ENCODE peak calls at places on chromosomes 16 and 17, in nine cellular contexts. N, Z, R, J, W, M, K, L and H are unnamed samples.
A peak's percentile ranks its signal among the peaks of the same experiment; 100 is the strongest.

GRCh38 chr17:75617218-75617617 is 16.0 kb upstream of the SMIM5 start:
- DNase-seq in M (no peak), R (no peak), N (no peak), W (no peak), L (no peak), Z (peak; percentile 90), J (no peak), K (no peak), H (no peak)

GRCh38 chr17:81026266-81027036 is 8.5 kb upstream of the BAIAP2 start:
- DNase-seq in J (no peak), L (no peak), N (no peak), R (no peak), M (no peak), Z (peak; percentile 45), K (no peak), W (no peak), H (no peak)

GRCh38 chr17:41492771-41493170 is 3.1 kb upstream of the KRT36 start:
- DNase-seq in M (no peak), N (no peak), K (no peak), L (no peak), J (no peak), R (no peak), W (no peak), Z (no peak), H (no peak)

GRCh38 chr17:48756816-48757215 is 28.3 kb upstream of the HOXB13 start:
- DNase-seq in N (no peak), M (no peak), W (no peak), K (no peak), L (no peak), J (no peak), Z (no peak), R (no peak), H (no peak)

GRCh38 chr17:27462149-27462548 is 5.9 kb downstream of the KSR1 start:
- DNase-seq in J (no peak), R (no peak), N (no peak), W (no peak), Z (no peak), K (no peak), M (no peak), L (no peak), H (no peak)

GRCh38 chr17:48054238-48055185 is 6.4 kb downstream of the NFE2L1 start:
- DNase-seq in L (peak; percentile 86), R (peak; percentile 90), J (no peak), M (peak; percentile 100), N (peak; percentile 53), W (no peak), K (peak; percentile 99), Z (peak; percentile 60), H (peak; percentile 62)

GRCh38 chr17:72151565-72152391 is 31.0 kb downstream of the SOX9 start:
- DNase-seq in N (peak; percentile 84), R (peak; percentile 54), L (peak; percentile 45), J (peak; percentile 82), K (peak; percentile 58), Z (no peak), M (peak; percentile 90), W (no peak), H (no peak)

GRCh38 chr17:79707931-79708891 is 22.5 kb upstream of the ENPP7 start:
- DNase-seq in N (peak; percentile 76), M (peak; percentile 92), W (no peak), Z (no peak), J (peak; percentile 7), K (peak; percentile 76), L (no peak), R (peak; percentile 49), H (no peak)

GRCh38 chr17:66514227-66514806 is 211.9 kb downstream of the PRKCA start:
- DNase-seq in K (no peak), Z (no peak), L (no peak), R (no peak), N (no peak), W (no peak), M (no peak), J (no peak), H (no peak)

GRCh38 chr17:46841561-46842379 is 9.6 kb upstream of the WNT9B start:
- DNase-seq in N (no peak), K (peak; percentile 77), Z (no peak), W (no peak), L (no peak), R (no peak), J (no peak), M (peak; percentile 92), H (no peak)

GRCh38 chr16:4505356-4506153 is 29.4 kb downstream of the HMOX2 start:
- DNase-seq in J (no peak), L (no peak), W (no peak), Z (peak; percentile 86), M (no peak), R (no peak), K (no peak), N (no peak), H (no peak)

DNA sequence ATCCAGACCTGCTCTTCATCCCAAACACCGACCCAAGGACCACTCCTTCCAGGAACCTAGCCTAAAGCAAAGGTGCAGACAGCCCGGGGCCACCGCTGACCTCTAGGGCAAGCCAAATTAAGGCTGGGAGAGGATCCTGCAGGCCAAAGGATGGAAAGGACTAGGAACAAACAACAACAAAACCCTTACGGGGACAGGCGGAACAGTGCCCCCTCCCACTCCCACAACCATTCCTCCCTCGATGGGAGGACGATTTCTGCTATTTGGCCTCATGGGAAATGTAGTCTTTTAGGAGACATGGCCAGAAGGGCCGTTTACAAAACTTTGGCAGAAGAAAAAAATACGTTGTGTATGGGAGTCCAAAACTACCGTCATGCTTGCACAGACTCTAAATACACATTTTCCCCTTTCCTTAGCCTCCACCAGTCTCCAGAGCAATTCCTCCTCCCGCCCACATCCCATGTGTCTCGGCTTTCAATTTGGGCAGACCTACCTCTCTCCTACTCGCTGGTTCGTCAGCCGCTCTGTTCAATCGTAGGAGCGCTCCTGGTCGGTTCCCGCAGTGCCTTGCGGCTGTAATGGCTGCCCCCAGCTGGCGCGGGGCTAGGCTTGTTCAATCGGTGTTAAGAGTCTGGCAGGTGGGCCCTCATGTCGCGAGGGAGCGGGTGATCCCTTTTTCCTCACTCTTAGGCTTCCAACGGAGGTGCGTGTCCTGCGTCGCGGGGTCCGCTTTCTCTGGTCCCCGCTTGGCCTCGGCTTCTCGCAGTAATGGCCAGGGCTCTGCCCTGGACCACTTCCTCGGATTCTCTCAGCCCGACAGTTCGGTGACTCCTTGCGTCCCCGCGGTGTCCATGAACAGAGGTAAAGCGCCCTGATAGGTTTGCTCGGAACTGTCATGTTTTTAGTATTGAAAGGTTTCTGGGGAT is at the start of gene ERAL1:
- DNase-seq in M (peak; percentile 97), L (peak; percentile 76), W (peak; percentile 75), Z (peak; percentile 89), N (peak; percentile 88), J (peak; percentile 69), K (peak; percentile 94), R (peak; percentile 89), H (peak; percentile 65)
- TF ChIP-seq CTCF in M (peak; percentile 12), L (no peak), W (peak; percentile 18), Z (no peak), N (no peak), J (no peak), K (no peak), R (no peak), H (peak; percentile 8)

GRCh38 chr17:57136355-57136754 is 51.3 kb downstream of the AKAP1 start:
- DNase-seq in M (no peak), Z (no peak), K (peak; percentile 18), J (no peak), N (no peak), R (no peak), L (no peak), W (no peak), H (no peak)

GRCh38 chr17:57140321-57140720 is 55.3 kb downstream of the AKAP1 start:
- DNase-seq in J (no peak), M (no peak), K (no peak), Z (no peak), L (no peak), N (no peak), W (no peak), R (no peak), H (no peak)

GRCh38 chr17:57138030-57138911 is 53.2 kb downstream of the AKAP1 start:
- DNase-seq in R (no peak), K (no peak), J (no peak), N (no peak), L (no peak), Z (no peak), M (no peak), W (no peak), H (no peak)

GRCh38 chr17:57135748-57136342 is 50.8 kb downstream of the AKAP1 start:
- DNase-seq in J (no peak), W (no peak), Z (no peak), L (no peak), R (no peak), M (no peak), K (no peak), N (no peak), H (no peak)

DNA sequence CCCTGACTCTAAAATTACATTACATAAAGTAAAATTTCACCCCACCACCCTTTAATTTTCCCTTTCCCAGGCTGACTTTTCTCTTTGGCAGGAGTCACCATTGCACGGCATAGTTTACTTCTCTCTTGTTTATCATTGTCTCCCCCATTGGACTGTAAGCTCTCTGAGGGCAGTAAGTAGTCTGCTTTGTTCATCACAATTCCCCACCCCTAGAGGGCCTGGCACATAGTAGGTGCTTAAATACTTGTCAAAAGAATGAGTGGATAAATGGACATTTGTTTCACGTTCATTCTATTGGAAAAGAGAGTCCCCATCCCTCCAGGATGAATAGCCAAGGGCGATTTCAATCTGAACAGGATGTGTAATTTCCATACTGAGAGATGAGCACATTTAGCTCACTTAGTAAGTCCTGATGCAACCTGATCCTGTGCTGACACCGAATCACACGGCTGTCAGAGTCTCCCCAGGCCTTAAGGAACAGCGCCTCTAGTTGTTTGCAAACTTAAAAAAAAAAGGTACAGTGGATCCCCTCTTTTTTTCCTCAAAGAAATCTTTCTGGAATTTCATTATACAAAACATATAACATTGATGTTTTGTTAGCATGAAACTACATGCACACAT is 54.0 kb downstream of the AKAP1 start:
- DNase-seq in R (no peak), W (no peak), Z (no peak), L (no peak), M (no peak), K (no peak), N (no peak), J (no peak), H (no peak)
- TF ChIP-seq CTCF in R (no peak), W (no peak), Z (no peak), L (no peak), M (no peak), K (no peak), N (no peak), J (no peak), H (no peak)

GRCh38 chr17:45270828-45271418 is 9.0 kb upstream of the SPATA32 start:
- DNase-seq in R (no peak), Z (no peak), L (no peak), M (peak; percentile 94), N (peak; percentile 51), J (no peak), K (peak; percentile 71), W (no peak), H (no peak)
- TF ChIP-seq CTCF in R (peak; percentile 42), Z (peak; percentile 56), L (peak; percentile 32), M (peak; percentile 93), N (peak; percentile 56), J (peak; percentile 84), K (peak; percentile 83), W (peak; percentile 53), H (peak; percentile 40)

GRCh38 chr17:8128125-8128784 is 4.3 kb upstream of the HES7 start:
- DNase-seq in L (no peak), R (no peak), N (no peak), K (no peak), M (no peak), W (no peak), Z (no peak), J (no peak), H (no peak)
- TF ChIP-seq CTCF in L (no peak), R (no peak), N (no peak), K (no peak), M (no peak), W (no peak), Z (no peak), J (no peak), H (no peak)

GRCh38 chr16:83439412-83439811 is 368.4 kb upstream of the HSBP1 start:
- DNase-seq in W (no peak), Z (no peak), R (no peak), K (no peak), N (no peak), L (no peak), M (no peak), J (no peak), H (no peak)
- TF ChIP-seq CTCF in W (no peak), Z (no peak), R (no peak), K (no peak), N (no peak), L (no peak), M (no peak), J (no peak), H (no peak)